ENCODE peak calls at places on chromosomes 2 and 18, in nine cellular contexts. One of them, this sample, is unnamed. For H3K9me3, the result is how much of the 10 kb centered on the place peaks cover.

GRCh38 chr2:84647267-84647666 is 131.0 kb downstream of the DNAH6 start:
- DNase-seq in heart right ventricle: no peak
- DNase-seq in CD8-positive, alpha-beta T cell: no peak
- DNase-seq in neuronal stem cell: no peak
- DNase-seq in right atrium auricular region: no peak
- DNase-seq in trophoblast cell: no peak
- DNase-seq in GM23248: no peak
- DNase-seq in left ventricle myocardium inferior: no peak
- DNase-seq in A549: no peak
- DNase-seq in this sample: no peak

GRCh38 chr2:125471963-125472362 is 1184.0 kb upstream of the GYPC start:
- DNase-seq in heart right ventricle: no peak
- DNase-seq in CD8-positive, alpha-beta T cell: no peak
- DNase-seq in neuronal stem cell: peak
- DNase-seq in right atrium auricular region: no peak
- DNase-seq in trophoblast cell: peak
- DNase-seq in GM23248: peak
- DNase-seq in left ventricle myocardium inferior: no peak
- DNase-seq in A549: peak
- DNase-seq in this sample: peak

GRCh38 chr2:208064220-208064951 is 39.1 kb upstream of the PLEKHM3 start:
- DNase-seq in heart right ventricle: no peak
- DNase-seq in CD8-positive, alpha-beta T cell: no peak
- DNase-seq in neuronal stem cell: no peak
- DNase-seq in right atrium auricular region: no peak
- DNase-seq in trophoblast cell: no peak
- DNase-seq in GM23248: peak
- DNase-seq in left ventricle myocardium inferior: no peak
- DNase-seq in A549: peak
- DNase-seq in this sample: peak

GRCh38 chr2:118974103-118974911 is 32.3 kb downstream of the MARCO start:
- DNase-seq in heart right ventricle: no peak
- DNase-seq in CD8-positive, alpha-beta T cell: no peak
- DNase-seq in neuronal stem cell: no peak
- DNase-seq in right atrium auricular region: peak
- DNase-seq in trophoblast cell: peak
- DNase-seq in GM23248: peak
- DNase-seq in left ventricle myocardium inferior: no peak
- DNase-seq in A549: peak
- DNase-seq in this sample: no peak

GRCh38 chr2:197707316-197708213 is 2.4 kb downstream of the MARS2 start:
- DNase-seq in heart right ventricle: no peak
- DNase-seq in CD8-positive, alpha-beta T cell: no peak
- DNase-seq in neuronal stem cell: no peak
- DNase-seq in right atrium auricular region: no peak
- DNase-seq in trophoblast cell: peak
- DNase-seq in GM23248: peak
- DNase-seq in left ventricle myocardium inferior: no peak
- DNase-seq in A549: peak
- DNase-seq in this sample: peak

GRCh38 chr2:64699712-64700111 is 46.0 kb upstream of the SERTAD2 start:
- DNase-seq in heart right ventricle: no peak
- DNase-seq in CD8-positive, alpha-beta T cell: no peak
- DNase-seq in neuronal stem cell: no peak
- DNase-seq in right atrium auricular region: no peak
- DNase-seq in trophoblast cell: peak
- DNase-seq in GM23248: no peak
- DNase-seq in left ventricle myocardium inferior: no peak
- DNase-seq in A549: peak
- DNase-seq in this sample: no peak

GRCh38 chr2:232363784-232364615 is 14.6 kb upstream of the ALPP start:
- DNase-seq in heart right ventricle: no peak
- DNase-seq in CD8-positive, alpha-beta T cell: no peak
- DNase-seq in neuronal stem cell: no peak
- DNase-seq in right atrium auricular region: no peak
- DNase-seq in trophoblast cell: peak
- DNase-seq in GM23248: no peak
- DNase-seq in left ventricle myocardium inferior: no peak
- DNase-seq in A549: no peak
- DNase-seq in this sample: peak

GRCh38 chr2:127649684-127650040 is 3.7 kb downstream of the GPR17 start:
- DNase-seq in heart right ventricle: peak
- DNase-seq in CD8-positive, alpha-beta T cell: peak
- DNase-seq in neuronal stem cell: peak
- DNase-seq in right atrium auricular region: peak
- DNase-seq in trophoblast cell: peak
- DNase-seq in GM23248: peak
- DNase-seq in left ventricle myocardium inferior: no peak
- DNase-seq in A549: peak
- DNase-seq in this sample: peak

GRCh38 chr18:79791141-79791972 is 6.4 kb upstream of the KCNG2 start:
- DNase-seq in heart right ventricle: no peak
- DNase-seq in CD8-positive, alpha-beta T cell: no peak
- DNase-seq in neuronal stem cell: no peak
- DNase-seq in right atrium auricular region: peak
- DNase-seq in trophoblast cell: peak
- DNase-seq in GM23248: peak
- DNase-seq in left ventricle myocardium inferior: peak
- DNase-seq in A549: peak
- DNase-seq in this sample: peak

GRCh38 chr18:52131845-52132244 is 208.2 kb upstream of the DCC start:
- DNase-seq in heart right ventricle: no peak
- DNase-seq in CD8-positive, alpha-beta T cell: no peak
- DNase-seq in neuronal stem cell: no peak
- DNase-seq in right atrium auricular region: no peak
- DNase-seq in trophoblast cell: no peak
- DNase-seq in GM23248: no peak
- DNase-seq in left ventricle myocardium inferior: no peak
- DNase-seq in A549: no peak
- DNase-seq in this sample: no peak

GRCh38 chr18:37435996-37436395 is 129.6 kb downstream of the CELF4 start:
- DNase-seq in heart right ventricle: no peak
- DNase-seq in CD8-positive, alpha-beta T cell: no peak
- DNase-seq in neuronal stem cell: no peak
- DNase-seq in right atrium auricular region: no peak
- DNase-seq in trophoblast cell: no peak
- DNase-seq in GM23248: peak
- DNase-seq in left ventricle myocardium inferior: no peak
- DNase-seq in A549: no peak
- DNase-seq in this sample: no peak

GRCh38 chr18:48801728-48802542 is 148.8 kb downstream of the SMAD7 start:
- DNase-seq in heart right ventricle: no peak
- DNase-seq in CD8-positive, alpha-beta T cell: no peak
- DNase-seq in neuronal stem cell: no peak
- DNase-seq in right atrium auricular region: peak
- DNase-seq in trophoblast cell: peak
- DNase-seq in GM23248: no peak
- DNase-seq in left ventricle myocardium inferior: peak
- DNase-seq in A549: no peak
- DNase-seq in this sample: no peak

GRCh38 chr2:61114147-61114546 is 47.8 kb upstream of the C2orf74 start:
- DNase-seq in heart right ventricle: no peak
- DNase-seq in CD8-positive, alpha-beta T cell: no peak
- DNase-seq in neuronal stem cell: no peak
- DNase-seq in right atrium auricular region: no peak
- DNase-seq in trophoblast cell: no peak
- DNase-seq in GM23248: no peak
- DNase-seq in left ventricle myocardium inferior: no peak
- DNase-seq in A549: no peak
- DNase-seq in this sample: no peak

GRCh38 chr2:219402665-219403515 is 15.2 kb upstream of the DNPEP start:
- DNase-seq in heart right ventricle: no peak
- DNase-seq in CD8-positive, alpha-beta T cell: peak
- DNase-seq in neuronal stem cell: peak
- DNase-seq in right atrium auricular region: peak
- DNase-seq in trophoblast cell: peak
- DNase-seq in GM23248: peak
- DNase-seq in left ventricle myocardium inferior: no peak
- DNase-seq in A549: peak
- DNase-seq in this sample: peak

GRCh38 chr2:5387421-5387820 is 304.8 kb upstream of the SOX11 start:
- DNase-seq in heart right ventricle: no peak
- DNase-seq in CD8-positive, alpha-beta T cell: no peak
- DNase-seq in neuronal stem cell: no peak
- DNase-seq in right atrium auricular region: no peak
- DNase-seq in trophoblast cell: no peak
- DNase-seq in GM23248: no peak
- DNase-seq in left ventricle myocardium inferior: no peak
- DNase-seq in A549: no peak
- DNase-seq in this sample: peak

GRCh38 chr2:81060971-81061370 is 756.4 kb upstream of the LRRTM1 start:
- DNase-seq in heart right ventricle: no peak
- DNase-seq in CD8-positive, alpha-beta T cell: no peak
- DNase-seq in neuronal stem cell: no peak
- DNase-seq in right atrium auricular region: no peak
- DNase-seq in trophoblast cell: no peak
- DNase-seq in GM23248: no peak
- DNase-seq in left ventricle myocardium inferior: no peak
- DNase-seq in A549: no peak
- DNase-seq in this sample: no peak
- H3K9me3 ChIP-seq in heart right ventricle: under half
- H3K9me3 ChIP-seq in CD8-positive, alpha-beta T cell: under half
- H3K9me3 ChIP-seq in neuronal stem cell: under half
- H3K9me3 ChIP-seq in right atrium auricular region: under half
- H3K9me3 ChIP-seq in trophoblast cell: under half
- H3K9me3 ChIP-seq in GM23248: under half
- H3K9me3 ChIP-seq in left ventricle myocardium inferior: under half
- H3K9me3 ChIP-seq in A549: under half
- H3K9me3 ChIP-seq in this sample: under half

GRCh38 chr2:225487901-225488416 is 88.4 kb downstream of the NYAP2 start:
- DNase-seq in heart right ventricle: no peak
- DNase-seq in CD8-positive, alpha-beta T cell: no peak
- DNase-seq in neuronal stem cell: no peak
- DNase-seq in right atrium auricular region: no peak
- DNase-seq in trophoblast cell: no peak
- DNase-seq in GM23248: no peak
- DNase-seq in left ventricle myocardium inferior: no peak
- DNase-seq in A549: no peak
- DNase-seq in this sample: peak
- H3K9me3 ChIP-seq in heart right ventricle: under half
- H3K9me3 ChIP-seq in CD8-positive, alpha-beta T cell: under half
- H3K9me3 ChIP-seq in neuronal stem cell: under half
- H3K9me3 ChIP-seq in right atrium auricular region: under half
- H3K9me3 ChIP-seq in trophoblast cell: under half
- H3K9me3 ChIP-seq in GM23248: under half
- H3K9me3 ChIP-seq in left ventricle myocardium inferior: under half
- H3K9me3 ChIP-seq in A549: under half
- H3K9me3 ChIP-seq in this sample: under half

DNA sequence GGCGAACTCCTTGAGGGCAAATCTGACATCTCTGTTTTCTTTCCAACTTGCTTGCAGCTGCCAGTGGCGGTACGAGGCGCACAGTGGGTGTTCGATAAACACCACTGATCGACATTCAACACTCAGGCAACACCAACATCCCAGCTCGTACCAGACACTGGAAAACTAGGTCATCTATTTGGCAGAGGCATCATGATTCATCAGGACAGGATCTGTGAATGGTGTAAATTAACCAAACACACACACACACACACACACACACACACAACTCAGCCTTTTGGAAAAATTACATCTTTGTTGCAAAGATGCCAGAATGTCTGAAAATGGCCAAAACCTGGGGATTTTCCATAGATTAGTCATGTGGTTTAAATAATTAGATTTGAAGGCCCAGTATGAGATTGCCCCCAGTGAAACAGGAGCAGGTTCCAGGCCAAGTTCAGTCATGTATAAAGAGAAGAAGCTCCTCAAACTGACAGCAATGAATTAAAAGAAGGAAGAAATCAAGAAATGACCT is 150.5 kb upstream of the NCKAP5 start:
- DNase-seq in heart right ventricle: peak
- DNase-seq in CD8-positive, alpha-beta T cell: no peak
- DNase-seq in neuronal stem cell: no peak
- DNase-seq in right atrium auricular region: peak
- DNase-seq in trophoblast cell: no peak
- DNase-seq in GM23248: peak
- DNase-seq in left ventricle myocardium inferior: peak
- DNase-seq in A549: peak
- DNase-seq in this sample: peak
- H3K9me3 ChIP-seq in heart right ventricle: under half
- H3K9me3 ChIP-seq in CD8-positive, alpha-beta T cell: under half
- H3K9me3 ChIP-seq in neuronal stem cell: under half
- H3K9me3 ChIP-seq in right atrium auricular region: under half
- H3K9me3 ChIP-seq in trophoblast cell: under half
- H3K9me3 ChIP-seq in GM23248: under half
- H3K9me3 ChIP-seq in left ventricle myocardium inferior: under half
- H3K9me3 ChIP-seq in A549: under half
- H3K9me3 ChIP-seq in this sample: under half

GRCh38 chr18:77017355-77017754 is 115.2 kb downstream of the MBP start:
- DNase-seq in heart right ventricle: no peak
- DNase-seq in CD8-positive, alpha-beta T cell: no peak
- DNase-seq in neuronal stem cell: no peak
- DNase-seq in right atrium auricular region: no peak
- DNase-seq in trophoblast cell: no peak
- DNase-seq in GM23248: peak
- DNase-seq in left ventricle myocardium inferior: no peak
- DNase-seq in A549: no peak
- DNase-seq in this sample: no peak
- H3K9me3 ChIP-seq in heart right ventricle: under half
- H3K9me3 ChIP-seq in CD8-positive, alpha-beta T cell: under half
- H3K9me3 ChIP-seq in neuronal stem cell: under half
- H3K9me3 ChIP-seq in right atrium auricular region: under half
- H3K9me3 ChIP-seq in trophoblast cell: under half
- H3K9me3 ChIP-seq in GM23248: under half
- H3K9me3 ChIP-seq in left ventricle myocardium inferior: under half
- H3K9me3 ChIP-seq in A549: under half
- H3K9me3 ChIP-seq in this sample: under half

DNA sequence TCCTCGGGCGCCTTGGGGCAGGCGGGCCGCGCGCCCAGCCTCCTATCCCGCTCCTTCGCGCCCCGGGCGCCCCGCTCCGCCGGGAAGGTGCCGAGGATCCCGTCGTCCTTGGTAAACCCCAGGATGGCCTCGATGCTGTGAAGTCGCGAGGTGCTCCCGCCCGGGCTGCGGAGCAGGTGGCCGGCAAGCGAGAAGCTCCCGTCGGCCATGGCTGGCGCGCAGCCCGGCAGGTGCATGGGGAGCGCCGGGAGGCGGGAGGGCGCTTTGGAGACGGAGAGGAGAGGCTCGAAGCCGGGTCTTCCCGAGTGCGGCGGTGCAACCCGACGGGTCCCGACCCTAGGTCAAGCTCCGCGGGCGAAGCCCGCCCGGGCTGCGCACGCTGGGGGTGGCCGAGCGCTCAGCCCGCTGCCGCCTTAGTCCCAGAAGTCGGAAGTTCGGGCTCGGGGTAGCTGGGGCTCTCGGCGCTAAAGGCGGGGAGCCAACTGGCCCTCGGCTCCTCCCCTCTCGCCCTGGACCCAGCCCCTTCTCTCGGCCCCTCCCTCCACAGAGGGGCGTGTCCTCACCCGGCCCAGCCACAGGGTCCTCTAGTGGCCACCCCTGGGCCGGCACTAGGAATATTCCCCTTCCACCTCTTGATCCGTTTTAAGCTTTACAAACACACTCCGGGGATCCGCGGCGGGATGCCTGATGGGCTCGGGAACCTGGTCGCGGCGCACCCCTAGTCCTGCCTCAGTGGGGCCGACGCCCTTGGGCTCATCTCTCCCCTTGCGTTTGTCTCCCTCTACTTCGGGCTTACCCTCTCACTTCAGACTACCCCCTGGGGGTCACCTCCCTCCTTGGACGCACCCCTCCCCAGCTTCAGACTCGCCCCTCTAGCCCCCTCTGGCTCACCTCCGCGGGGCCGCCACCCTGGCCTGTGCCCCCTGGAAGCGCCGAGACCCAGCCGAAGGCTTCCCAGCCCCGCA is at the start of gene RAX:
- DNase-seq in heart right ventricle: no peak
- DNase-seq in CD8-positive, alpha-beta T cell: no peak
- DNase-seq in neuronal stem cell: peak
- DNase-seq in right atrium auricular region: no peak
- DNase-seq in trophoblast cell: no peak
- DNase-seq in GM23248: peak
- DNase-seq in left ventricle myocardium inferior: no peak
- DNase-seq in A549: peak
- DNase-seq in this sample: no peak
- H3K9me3 ChIP-seq in heart right ventricle: under half
- H3K9me3 ChIP-seq in CD8-positive, alpha-beta T cell: under half
- H3K9me3 ChIP-seq in neuronal stem cell: under half
- H3K9me3 ChIP-seq in right atrium auricular region: under half
- H3K9me3 ChIP-seq in trophoblast cell: under half
- H3K9me3 ChIP-seq in GM23248: under half
- H3K9me3 ChIP-seq in left ventricle myocardium inferior: under half
- H3K9me3 ChIP-seq in A549: under half
- H3K9me3 ChIP-seq in this sample: under half

This sample was measured in fibroblast of lung.